ENCODE peak calls at places on chromosome 6, in nine cellular contexts. B, N, O, G, Q, Y, D, K and U are unnamed samples.

GRCh38 chr6:13568970-13569369 is 5.4 kb upstream of the SIRT5 start:
- DNase-seq in B (no peak), N (no peak), O (no peak), G (no peak), Q (no peak), Y (no peak), D (no peak), K (no peak), U (no peak)

GRCh38 chr6:49541210-49541724 is 9.2 kb upstream of the C6orf141 start:
- DNase-seq in B (peak; percentile 92), N (peak; percentile 54), O (peak; percentile 85), G (no peak), Q (no peak), Y (no peak), D (peak; percentile 80), K (peak; percentile 18), U (peak; percentile 75)

GRCh38 chr6:73353636-73354388 is at the start of gene DPPA5:
- DNase-seq in B (no peak), N (no peak), O (no peak), G (no peak), Q (peak; percentile 50), Y (no peak), D (no peak), K (no peak), U (no peak)

GRCh38 chr6:169701953-169702639 is at the start of the genes C6orf120 and WDR27:
- DNase-seq in B (peak; percentile 96), N (peak; percentile 99), O (peak; percentile 97), G (peak; percentile 95), Q (peak; percentile 98), Y (peak; percentile 88), D (peak; percentile 95), K (peak; percentile 90), U (peak; percentile 97)

GRCh38 chr6:35973670-35974222 is 50.7 kb downstream of the SLC26A8 start:
- DNase-seq in B (no peak), N (no peak), O (peak; percentile 8), G (no peak), Q (no peak), Y (no peak), D (no peak), K (no peak), U (peak; percentile 70)

GRCh38 chr6:73073238-73073637 is 152.1 kb downstream of the KHDC1L start:
- DNase-seq in B (no peak), N (no peak), O (peak; percentile 4), G (no peak), Q (peak; percentile 17), Y (no peak), D (no peak), K (no peak), U (peak; percentile 34)

GRCh38 chr6:170181338-170181690 is 109.6 kb downstream of the DLL1 start:
- DNase-seq in B (no peak), N (no peak), O (no peak), G (no peak), Q (no peak), Y (no peak), D (no peak), K (no peak), U (no peak)

GRCh38 chr6:107658920-107659879 is 164.9 kb downstream of the SCML4 start:
- DNase-seq in B (no peak), N (peak; percentile 89), O (peak; percentile 18), G (no peak), Q (no peak), Y (no peak), D (peak; percentile 76), K (no peak), U (no peak)

GRCh38 chr6:44572346-44572745 is 184.8 kb downstream of the CDC5L start:
- DNase-seq in B (no peak), N (no peak), O (no peak), G (no peak), Q (no peak), Y (no peak), D (no peak), K (no peak), U (no peak)